ENCODE peak calls at places on chromosomes 16 and 17, in five cellular contexts. M is IMR-90, T is mesendoderm, V is neuronal stem cell, P is trophoblast cell. R is an unnamed sample.

GRCh38 chr17:81687770-81688541 is 4.1 kb downstream of the HGS start:
- DNase-seq in V (no peak), M (no peak), P (no peak), T (no peak), R (no peak)

GRCh38 chr17:82287013-82287848 is 13.7 kb upstream of the CSNK1D start:
- DNase-seq in M (no peak), T (no peak), P (no peak), V (no peak), R (no peak)

GRCh38 chr17:17097763-17098345 is 55.6 kb downstream of the MPRIP start:
- DNase-seq in M (no peak), V (no peak), T (no peak), P (no peak), R (no peak)

GRCh38 chr16:80932725-80933124 is 74.0 kb downstream of the CMC2 start:
- DNase-seq in T (no peak), P (peak; percentile 76), M (peak; percentile 80), V (no peak), R (peak; percentile 24)

GRCh38 chr17:72717676-72718075 is 374.8 kb downstream of the SLC39A11 start:
- DNase-seq in T (no peak), P (peak; percentile 69), V (no peak), M (no peak), R (no peak)

GRCh38 chr16:50121721-50122445 is 31.2 kb upstream of the TENT4B start:
- DNase-seq in M (no peak), T (no peak), V (no peak), P (no peak), R (no peak)

GRCh38 chr16:77669057-77669456 is 53.3 kb upstream of the NUDT7 start:
- DNase-seq in T (no peak), P (no peak), M (no peak), V (no peak), R (no peak)

GRCh38 chr17:78133971-78134898 is 3.7 kb downstream of the TMC8 start:
- DNase-seq in M (peak; percentile 12), P (peak; percentile 70), V (peak; percentile 54), T (peak; percentile 94), R (no peak)

GRCh38 chr16:89491238-89491869 is 993 bp upstream of the ANKRD11 start:
- DNase-seq in P (peak; percentile 49), M (no peak), T (peak; percentile 90), V (peak; percentile 31), R (peak; percentile 85)

DNA sequence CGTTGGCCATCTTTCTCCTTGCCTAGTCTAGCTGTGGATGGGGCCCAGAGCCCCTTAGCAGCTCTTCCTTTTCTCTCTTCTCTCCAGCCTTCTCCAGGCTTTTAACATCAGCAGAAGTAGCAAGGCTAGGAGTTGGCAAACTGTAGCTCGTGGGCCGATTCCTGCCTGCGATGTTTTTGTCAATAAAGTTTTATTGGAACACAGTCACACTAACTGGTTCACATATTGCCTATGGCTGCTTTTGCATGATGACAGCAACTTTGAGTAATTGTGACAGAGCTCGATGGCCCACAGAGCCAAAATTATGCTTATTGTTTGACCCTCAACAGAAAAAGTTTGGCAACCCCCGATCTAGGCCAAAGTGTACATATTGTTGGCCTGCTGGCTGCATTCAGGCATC is 199.9 kb downstream of the RBFOX1 start:
- DNase-seq in V (no peak), T (no peak), P (no peak), M (no peak), R (no peak)
- H4K8ac ChIP-seq in V (no peak overlapping the region), T (no peak overlapping the region), P (no peak overlapping the region), M (no peak overlapping the region), R (no peak overlapping the region)

GRCh38 chr17:75318211-75318610 is 29.0 kb upstream of the SLC25A19 start:
- DNase-seq in P (no peak), T (no peak), M (no peak), V (no peak), R (no peak)

GRCh38 chr17:75315541-75316243 is 26.5 kb upstream of the SLC25A19 start:
- DNase-seq in P (peak; percentile 81), M (peak; percentile 47), T (no peak), V (no peak), R (peak; percentile 42)

GRCh38 chr17:75313941-75314550 is 24.8 kb upstream of the SLC25A19 start:
- DNase-seq in P (peak; percentile 87), V (no peak), T (no peak), M (peak; percentile 20), R (peak; percentile 10)

GRCh38 chr17:75317671-75318070 is 28.4 kb upstream of the SLC25A19 start:
- DNase-seq in P (no peak), V (no peak), T (peak; percentile 34), M (no peak), R (no peak)

GRCh38 chr17:75316253-75316652 is 27.0 kb upstream of the SLC25A19 start:
- DNase-seq in T (no peak), M (no peak), P (no peak), V (no peak), R (no peak)
- H3K4me1 ChIP-seq in T (no peaks in the 10 kb centered on the region), M (peaks cover 9% of the 10 kb centered on the region), P (peaks cover 6% of the 10 kb centered on the region), V (no peaks in the 10 kb centered on the region), R (peaks cover 9% of the 10 kb centered on the region)

GRCh38 chr16:84513111-84514065 is 8.9 kb upstream of the MEAK7 start:
- DNase-seq in M (peak; percentile 80), V (no peak), T (no peak), P (peak; percentile 85), R (peak; percentile 73)

GRCh38 chr16:84514874-84515835 is 10.7 kb upstream of the MEAK7 start:
- DNase-seq in V (no peak), P (peak; percentile 79), M (no peak), T (no peak), R (no peak)

GRCh38 chr16:84517366-84517765 is 12.9 kb upstream of the MEAK7 start:
- DNase-seq in P (peak; percentile 98), V (no peak), M (no peak), T (no peak), R (no peak)

GRCh38 chr16:84511821-84512220 is 7.4 kb upstream of the MEAK7 start:
- DNase-seq in T (no peak), V (no peak), P (no peak), M (no peak), R (no peak)

DNA sequence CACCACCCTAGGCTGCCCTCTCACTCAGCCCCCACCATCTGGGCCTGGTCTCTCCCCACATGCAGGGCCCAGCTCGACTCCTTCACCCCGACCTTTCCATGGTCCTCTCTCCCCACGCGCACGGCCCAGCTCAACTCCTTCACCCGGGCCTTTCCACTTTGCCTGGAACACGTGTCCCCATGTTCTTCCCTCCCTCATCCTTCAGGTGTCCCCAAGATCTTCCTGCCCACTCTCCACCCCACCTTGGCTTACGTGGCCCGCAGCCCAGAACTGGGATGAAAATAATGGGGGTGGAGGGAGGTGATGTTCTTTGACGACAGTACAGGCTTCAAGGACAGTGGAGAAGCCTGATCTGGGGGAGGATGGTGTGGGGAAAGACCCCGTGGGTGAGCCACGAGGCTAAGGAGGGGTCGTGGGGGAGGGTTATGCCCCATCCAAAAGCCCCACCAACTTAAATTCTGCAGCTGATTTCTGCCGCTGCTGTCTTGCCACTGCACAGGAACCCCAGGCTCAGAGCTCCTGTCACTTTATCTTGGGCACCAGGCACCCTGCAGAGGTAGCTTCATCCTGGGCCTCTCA is 9.9 kb upstream of the MEAK7 start:
- DNase-seq in V (no peak), M (no peak), P (no peak), T (no peak), R (no peak)
- H4K8ac ChIP-seq in V (no peak overlapping the region), M (no peak overlapping the region), P (no peak overlapping the region), T (no peak overlapping the region), R (no peak overlapping the region)

DNA sequence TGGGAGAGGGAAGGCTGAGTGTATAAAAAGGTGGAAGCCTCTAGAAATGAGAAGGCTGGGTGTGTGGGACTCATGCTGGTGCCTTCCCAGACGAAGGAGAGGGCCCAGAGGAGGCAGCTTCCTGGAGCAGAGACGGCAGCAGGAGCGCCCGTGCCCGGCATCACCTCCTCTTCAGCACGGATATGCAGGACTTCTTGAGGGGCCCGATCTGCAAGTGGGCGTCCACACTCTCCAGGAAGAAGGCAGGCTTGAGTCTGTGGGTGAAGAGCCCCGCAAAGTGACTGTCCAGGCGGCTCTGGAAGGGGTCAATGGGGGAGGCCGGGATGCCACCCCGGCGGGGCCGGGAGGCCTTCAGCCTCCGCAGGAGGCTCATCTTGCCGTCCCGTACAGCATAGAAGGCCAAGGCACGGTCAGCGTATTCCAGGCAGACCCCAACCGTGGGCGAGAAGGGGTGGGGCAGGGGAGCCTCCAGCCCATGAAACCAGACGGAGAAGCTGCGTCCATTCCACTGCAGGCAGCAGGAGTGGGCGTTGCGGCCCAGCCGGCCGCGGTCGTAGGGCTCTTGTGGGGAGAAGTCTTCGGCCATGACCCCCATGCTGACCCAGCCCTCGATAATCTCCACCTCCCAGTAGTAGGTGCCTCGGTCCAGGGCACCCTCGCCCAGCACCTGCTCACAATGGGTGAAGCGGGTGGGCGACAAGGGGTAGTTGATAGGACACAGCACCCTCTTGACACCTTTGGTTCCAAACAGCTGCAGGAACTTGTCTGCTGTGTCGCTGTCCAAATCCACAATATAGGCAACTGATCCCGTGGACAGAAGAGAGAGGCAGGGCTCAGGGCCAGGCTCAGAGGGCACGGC is 3.8 kb downstream of the TRIM47 start:
- DNase-seq in M (no peak), P (no peak), V (no peak), T (no peak), R (no peak)
- H3K4me1 ChIP-seq in M (peaks cover 35% of the 10 kb centered on the region), P (peaks cover 28% of the 10 kb centered on the region), V (peaks cover 14% of the 10 kb centered on the region), T (no peaks in the 10 kb centered on the region), R (peaks cover 54% of the 10 kb centered on the region)